ENCODE peak calls at places on chromosome 16, in nine cellular contexts. X is astrocyte, V is transverse colon, I is breast epithelium, P is neural progenitor cell, M is OCI-LY7, T is psoas muscle, L is PC-9, Z is H1. J is an unnamed sample.

GRCh38 chr16:49287572-49287971 is 5.9 kb upstream of the CBLN1 start:
- DNase-seq in X (no peak), V (no peak), I (no peak), P (peak), M (no peak), T (no peak), L (no peak), Z (no peak), J (no peak)

GRCh38 chr16:23508589-23509440 is 1.5 kb downstream of the GGA2 start:
- DNase-seq in X (peak), V (peak), I (no peak), P (peak), M (peak), T (no peak), L (no peak), Z (no peak), J (no peak)

GRCh38 chr16:85370881-85371651 is 242.1 kb upstream of the GSE1 start:
- DNase-seq in X (no peak), V (peak), I (peak), P (no peak), M (no peak), T (peak), L (peak), Z (no peak), J (peak)

GRCh38 chr16:22325598-22326368 is 28.6 kb downstream of the POLR3E start:
- DNase-seq in X (no peak), V (no peak), I (no peak), P (no peak), M (no peak), T (no peak), L (no peak), Z (no peak), J (no peak)

GRCh38 chr16:75591001-75591852 is 25.0 kb downstream of the GABARAPL2 start:
- DNase-seq in X (peak), V (peak), I (peak), P (no peak), M (no peak), T (peak), L (no peak), Z (no peak), J (no peak)

GRCh38 chr16:30786936-30787612 is at the start of gene ZNF629:
- DNase-seq in X (peak), V (peak), I (peak), P (peak), M (peak), T (peak), L (peak), Z (no peak), J (peak)

GRCh38 chr16:67339453-67339852 is 12.8 kb downstream of the LRRC36 start:
- DNase-seq in X (peak), V (no peak), I (no peak), P (no peak), M (peak), T (no peak), L (no peak), Z (no peak), J (no peak)

GRCh38 chr16:70437582-70438324 is 1.1 kb downstream of the ST3GAL2 start:
- DNase-seq in X (peak), V (no peak), I (no peak), P (peak), M (peak), T (no peak), L (no peak), Z (no peak), J (no peak)

GRCh38 chr16:31064882-31065461 is 9.1 kb downstream of the ZNF668 start:
- DNase-seq in X (peak), V (no peak), I (no peak), P (peak), M (no peak), T (peak), L (peak), Z (no peak), J (no peak)

GRCh38 chr16:86984975-86985655 is 332.1 kb downstream of the C16orf95 start:
- DNase-seq in X (no peak), V (no peak), I (no peak), P (peak), M (no peak), T (no peak), L (no peak), Z (no peak), J (peak)

GRCh38 chr16:22193134-22193411 is 13.0 kb upstream of the EEF2K start:
- DNase-seq in X (no peak), V (no peak), I (no peak), P (no peak), M (no peak), T (no peak), L (no peak), Z (no peak), J (no peak)

GRCh38 chr16:21167360-21167759 is 8.9 kb downstream of the LDAF1 start:
- DNase-seq in X (peak), V (no peak), I (no peak), P (no peak), M (no peak), T (no peak), L (peak), Z (no peak), J (no peak)

GRCh38 chr16:12539185-12539929 is 264.3 kb downstream of the CPPED1 start:
- DNase-seq in X (peak), V (peak), I (no peak), P (no peak), M (no peak), T (no peak), L (no peak), Z (no peak), J (no peak)

GRCh38 chr16:65771707-65772106 is 594.8 kb upstream of the CDH5 start:
- DNase-seq in X (peak), V (no peak), I (no peak), P (no peak), M (no peak), T (no peak), L (no peak), Z (no peak), J (no peak)

GRCh38 chr16:35409503-35409902 is 1950.1 kb downstream of the TP53TG3F start:
- DNase-seq in X (no peak), V (no peak), I (no peak), P (no peak), M (peak), T (no peak), L (no peak), Z (no peak), J (no peak)

GRCh38 chr16:15856217-15856616 is 611 bp downstream of the MYH11 start:
- DNase-seq in X (no peak), V (no peak), I (no peak), P (no peak), M (peak), T (no peak), L (no peak), Z (no peak), J (no peak)

GRCh38 chr16:86664518-86665318 is 86.4 kb downstream of the FOXL1 start:
- DNase-seq in X (peak), V (peak), I (no peak), P (no peak), M (peak), T (no peak), L (peak), Z (no peak), J (no peak)

GRCh38 chr16:53043986-53044571 is 8.6 kb downstream of the CHD9NB start:
- DNase-seq in X (no peak), V (peak), I (peak), P (peak), M (no peak), T (no peak), L (peak), Z (peak), J (peak)

GRCh38 chr16:27242868-27243590 is 25.5 kb downstream of the NSMCE1 start:
- DNase-seq in X (peak), V (no peak), I (no peak), P (peak), M (no peak), T (no peak), L (peak), Z (no peak), J (peak)

GRCh38 chr16:67372664-67373063 is 20.6 kb downstream of the TPPP3 start:
- DNase-seq in X (no peak), V (no peak), I (no peak), P (no peak), M (peak), T (no peak), L (no peak), Z (no peak), J (no peak)

GRCh38 chr16:78122774-78123315 is 23.4 kb downstream of the WWOX start:
- DNase-seq in X (peak), V (no peak), I (peak), P (peak), M (peak), T (peak), L (no peak), Z (no peak), J (no peak)

GRCh38 chr16:47604306-47604705 is 143.2 kb downstream of the PHKB start:
- DNase-seq in X (no peak), V (no peak), I (no peak), P (no peak), M (no peak), T (no peak), L (no peak), Z (no peak), J (no peak)

GRCh38 chr16:84449156-84450140 is 55.0 kb downstream of the MEAK7 start:
- DNase-seq in X (no peak), V (peak), I (no peak), P (no peak), M (no peak), T (no peak), L (no peak), Z (no peak), J (no peak)

GRCh38 chr16:31452631-31453106 is 6.6 kb upstream of the ARMC5 start:
- DNase-seq in X (peak), V (no peak), I (no peak), P (no peak), M (no peak), T (no peak), L (peak), Z (no peak), J (peak)

GRCh38 chr16:87487361-87487924 is 5.4 kb downstream of the ZCCHC14 start:
- DNase-seq in X (no peak), V (peak), I (peak), P (peak), M (no peak), T (peak), L (peak), Z (peak), J (peak)

GRCh38 chr16:66175580-66175979 is 190.9 kb upstream of the CDH5 start:
- DNase-seq in X (no peak), V (no peak), I (no peak), P (peak), M (no peak), T (no peak), L (no peak), Z (no peak), J (no peak)

GRCh38 chr16:77431131-77431670 is 3.6 kb downstream of the ADAMTS18 start:
- DNase-seq in X (peak), V (no peak), I (no peak), P (no peak), M (no peak), T (no peak), L (no peak), Z (no peak), J (no peak)

DNA sequence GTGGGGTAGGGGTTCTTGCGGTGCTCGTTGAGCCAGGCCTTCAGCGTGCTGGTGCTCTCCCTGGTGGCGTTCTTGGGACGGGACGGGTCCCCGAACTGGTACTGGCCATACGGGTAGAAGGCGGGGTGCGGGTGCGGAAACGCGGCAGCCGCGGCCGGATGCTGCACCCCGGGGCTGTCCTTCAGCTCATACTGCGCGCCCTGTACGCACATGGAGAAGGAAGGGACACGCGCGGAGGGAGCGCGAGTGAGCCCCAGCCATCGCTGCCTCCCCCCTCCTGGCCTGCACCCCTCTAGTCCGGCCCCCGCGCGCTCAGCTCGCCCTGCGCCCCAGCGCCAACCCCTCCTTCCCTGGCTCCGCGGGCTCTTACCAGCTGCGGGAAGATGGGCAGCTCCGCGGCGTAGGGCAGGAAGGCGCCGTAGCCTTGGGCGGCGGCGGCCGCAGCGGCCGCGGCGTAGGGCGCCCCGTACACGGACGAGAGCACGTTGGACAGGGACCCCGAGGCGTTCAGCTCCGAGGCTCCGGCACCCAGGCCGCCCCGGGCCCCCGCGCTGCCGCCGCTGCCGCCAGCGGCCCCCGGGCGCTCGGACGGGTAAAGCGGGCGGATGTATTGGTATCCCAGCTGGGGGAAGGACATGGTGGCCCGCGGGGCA is 1.0 kb downstream of the IRX3 start:
- DNase-seq in X (peak), V (no peak), I (peak), P (peak), M (no peak), T (no peak), L (peak), Z (no peak), J (peak)
- TF ChIP-seq CTCF in X (no peak), V (no peak), I (no peak), P (peak), M (no peak), T (no peak), L (no peak), Z (no peak), J (no peak)

GRCh38 chr16:19680972-19681371 is 37.1 kb downstream of the KNOP1 start:
- DNase-seq in X (no peak), V (no peak), I (no peak), P (no peak), M (no peak), T (no peak), L (peak), Z (no peak), J (no peak)

GRCh38 chr16:19678804-19679203 is 39.2 kb downstream of the KNOP1 start:
- DNase-seq in X (no peak), V (no peak), I (no peak), P (no peak), M (no peak), T (no peak), L (no peak), Z (no peak), J (no peak)

GRCh38 chr16:19674485-19674884 is 43.5 kb downstream of the KNOP1 start:
- DNase-seq in X (no peak), V (no peak), I (no peak), P (no peak), M (no peak), T (no peak), L (no peak), Z (no peak), J (no peak)

GRCh38 chr16:19681637-19682036 is 36.4 kb downstream of the KNOP1 start:
- DNase-seq in X (no peak), V (no peak), I (no peak), P (no peak), M (no peak), T (no peak), L (no peak), Z (no peak), J (no peak)

DNA sequence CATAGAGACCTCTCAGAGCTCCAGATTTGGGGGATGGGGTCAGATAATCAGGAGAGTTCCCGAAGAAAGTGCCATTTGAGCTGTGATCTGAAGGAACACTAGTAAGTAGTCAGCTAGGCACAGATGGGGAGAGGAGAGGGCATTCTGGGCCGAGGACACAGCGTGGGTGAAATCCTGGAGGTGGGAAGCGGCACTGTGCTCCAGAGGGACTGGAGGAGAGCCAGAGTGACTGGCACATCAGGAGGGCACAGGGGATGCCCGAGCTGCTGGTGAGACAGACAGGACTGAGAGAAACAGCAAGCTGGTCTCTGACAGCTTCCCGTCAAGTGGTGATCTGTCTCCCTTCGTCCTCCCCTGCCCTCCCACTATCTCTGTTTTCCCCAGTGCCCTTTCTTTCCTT is 40.6 kb downstream of the KNOP1 start:
- DNase-seq in X (no peak), V (no peak), I (no peak), P (no peak), M (no peak), T (no peak), L (no peak), Z (no peak), J (no peak)
- H3K27ac ChIP-seq in X (no peak), V (no peak), I (no peak), P (no peak), M (no peak), T (peak), L (no peak), Z (no peak), J (no peak)

DNA sequence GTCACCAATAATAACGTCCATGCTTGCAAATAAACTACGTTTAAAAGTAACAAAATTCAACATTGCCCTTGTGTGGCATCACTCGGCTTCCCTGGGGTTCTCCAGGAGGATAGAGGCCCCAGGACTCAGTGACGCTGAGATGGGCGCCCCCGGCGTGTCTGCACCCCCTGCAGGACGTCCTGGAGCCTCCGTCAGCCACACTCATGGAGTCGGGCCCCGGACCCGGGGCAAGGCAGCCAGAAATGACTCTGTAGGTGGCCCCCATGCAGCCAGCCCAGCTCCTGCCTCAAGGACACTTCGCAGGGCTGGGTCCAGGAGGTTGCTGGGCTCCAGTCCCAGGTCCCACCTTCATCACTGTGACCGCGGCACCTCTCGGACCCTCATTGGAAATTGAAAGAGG is 16.6 kb upstream of the ACSF3 start:
- DNase-seq in X (no peak), V (no peak), I (no peak), P (no peak), M (no peak), T (no peak), L (no peak), Z (no peak), J (no peak)
- TF ChIP-seq CTCF in X (no peak), V (no peak), I (no peak), P (no peak), M (no peak), T (no peak), L (no peak), Z (no peak), J (no peak)

DNA sequence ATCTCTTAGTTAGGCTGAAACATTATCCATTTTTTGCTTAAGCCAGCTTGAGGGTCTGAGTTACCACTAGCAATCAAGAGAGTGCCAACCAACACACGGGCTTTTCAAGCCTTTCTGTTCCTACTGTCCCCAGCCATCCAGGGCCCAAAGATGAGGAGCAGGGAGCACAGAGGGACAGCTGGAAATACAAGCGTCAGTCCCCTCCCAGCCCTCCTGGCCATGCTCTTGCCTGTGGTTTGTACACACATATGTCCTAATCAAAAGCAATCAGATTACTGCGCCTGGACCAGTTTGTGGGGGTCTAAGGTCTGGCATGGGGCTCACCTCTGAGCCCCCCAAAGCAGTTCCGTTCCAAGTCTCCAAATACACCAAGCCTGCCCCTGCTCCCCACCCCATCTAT is 3.5 kb downstream of the CORO7 start:
- DNase-seq in X (no peak), V (no peak), I (no peak), P (no peak), M (no peak), T (no peak), L (no peak), Z (no peak), J (no peak)
- H3K27ac ChIP-seq in X (no peak), V (no peak), I (no peak), P (no peak), M (no peak), T (no peak), L (no peak), Z (no peak), J (no peak)

DNA sequence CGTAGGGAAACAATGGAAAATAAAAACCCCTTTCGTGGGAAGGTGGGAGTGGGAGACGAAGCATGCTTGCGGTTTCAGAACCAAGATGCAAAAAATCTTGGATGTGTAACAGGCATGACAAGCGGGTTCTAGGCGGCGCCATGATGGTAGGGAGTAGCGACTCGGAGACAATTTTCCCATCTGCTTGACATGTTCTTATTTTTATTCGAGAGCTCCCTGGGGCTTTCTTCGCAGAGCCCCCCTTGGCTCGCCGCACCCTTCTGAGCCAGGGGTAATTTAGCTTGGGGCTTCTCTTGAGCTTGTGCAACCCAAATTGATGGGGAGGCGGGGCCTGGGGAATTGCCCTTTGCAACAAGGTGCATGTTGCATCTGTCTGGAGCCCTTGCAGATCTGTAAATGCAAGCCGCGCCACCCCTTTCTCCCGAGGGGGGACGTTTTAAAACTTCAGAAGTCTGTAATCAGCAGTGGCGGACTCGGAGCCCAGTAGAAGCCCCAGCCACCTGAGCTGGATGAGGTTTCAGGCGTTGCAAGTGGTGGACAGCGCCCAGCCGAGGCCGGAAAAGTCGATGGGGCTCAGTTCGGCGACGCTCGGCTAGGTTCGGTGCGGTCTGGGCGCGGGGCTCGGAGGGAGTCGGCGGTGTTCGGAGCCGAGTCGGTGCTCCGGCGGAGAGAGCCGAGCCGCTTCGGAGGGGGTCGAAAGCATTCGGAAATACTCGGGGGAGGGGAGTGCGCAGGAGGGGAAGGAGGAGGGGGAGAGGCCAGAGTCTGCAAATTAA is 2.9 kb downstream of the GNAO1 start:
- DNase-seq in X (peak), V (peak), I (peak), P (peak), M (peak), T (peak), L (no peak), Z (peak), J (peak)
- TF ChIP-seq CTCF in X (no peak), V (no peak), I (no peak), P (no peak), M (no peak), T (no peak), L (no peak), Z (no peak), J (no peak)

GRCh38 chr16:1378087-1378803 is 26.5 kb downstream of the GNPTG start:
- DNase-seq in X (no peak), V (no peak), I (no peak), P (no peak), M (no peak), T (no peak), L (no peak), Z (no peak), J (no peak)
- H3K27ac ChIP-seq in X (no peak), V (no peak), I (peak), P (no peak), M (no peak), T (peak), L (peak), Z (no peak), J (peak)

J was measured in kidney.